ENCODE peak calls at places on chromosomes 5 and 9, in ten cellular contexts. B is stomach, X is GM10248, C is CD14-positive monocyte, E is spleen, S is mucosa of descending colon, A is fibroblast of mammary gland, I is WTC11, O is endodermal cell, Z is A549. P is an unnamed sample.

GRCh38 chr9:107711528-107711927 is 222.0 kb upstream of the KLF4 start:
- DNase-seq in B (no peak), X (no peak), C (no peak), E (no peak), S (peak; percentile 87), A (peak; percentile 96), I (no peak), O (no peak), Z (peak; percentile 45), P (no peak)

GRCh38 chr5:139177809-139178581 is 20.2 kb downstream of the SIL1 start:
- DNase-seq in B (peak; percentile 53), X (peak; percentile 26), C (peak; percentile 50), E (no peak), S (peak; percentile 45), A (peak; percentile 16), I (no peak), O (no peak), Z (no peak), P (no peak)

GRCh38 chr5:10686890-10687289 is 74.1 kb downstream of the DAP start:
- DNase-seq in B (no peak), X (no peak), C (no peak), E (no peak), S (no peak), A (no peak), I (no peak), O (no peak), Z (no peak), P (no peak)

GRCh38 chr9:95087659-95088242 is 229.8 kb downstream of the FANCC start:
- DNase-seq in B (peak; percentile 67), X (no peak), C (no peak), E (peak; percentile 55), S (peak; percentile 61), A (no peak), I (no peak), O (no peak), Z (peak; percentile 42), P (no peak)

GRCh38 chr9:89781838-89782237 is 177.0 kb downstream of the GADD45G start:
- DNase-seq in B (no peak), X (peak; percentile 32), C (peak; percentile 71), E (no peak), S (no peak), A (peak; percentile 26), I (no peak), O (peak; percentile 14), Z (no peak), P (no peak)

GRCh38 chr9:115300896-115301295 is 182.9 kb upstream of the TNC start:
- DNase-seq in B (no peak), X (no peak), C (no peak), E (no peak), S (no peak), A (peak; percentile 76), I (no peak), O (no peak), Z (no peak), P (no peak)

GRCh38 chr5:73218552-73219171 is 45.7 kb downstream of the TMEM174 start:
- DNase-seq in B (no peak), X (no peak), C (no peak), E (no peak), S (no peak), A (peak; percentile 57), I (no peak), O (peak; percentile 44), Z (peak; percentile 44), P (no peak)

GRCh38 chr5:25568989-25569625 is 924.3 kb upstream of the CDH10 start:
- DNase-seq in B (no peak), X (no peak), C (no peak), E (no peak), S (no peak), A (no peak), I (no peak), O (no peak), Z (no peak), P (no peak)

GRCh38 chr5:147763791-147764525 is 18.6 kb downstream of the JAKMIP2 start:
- DNase-seq in B (no peak), X (no peak), C (no peak), E (no peak), S (no peak), A (peak; percentile 11), I (no peak), O (no peak), Z (no peak), P (no peak)

GRCh38 chr5:7773178-7773577 is 77.8 kb downstream of the CFAP90 start:
- DNase-seq in B (no peak), X (no peak), C (no peak), E (no peak), S (no peak), A (no peak), I (no peak), O (no peak), Z (no peak), P (no peak)

GRCh38 chr5:110852053-110852452 is 113.2 kb downstream of the SLC25A46 start:
- DNase-seq in B (no peak), X (no peak), C (no peak), E (no peak), S (no peak), A (no peak), I (no peak), O (no peak), Z (no peak), P (no peak)

GRCh38 chr5:8470489-8470888 is 601.5 kb downstream of the MTRR start:
- DNase-seq in B (no peak), X (no peak), C (no peak), E (no peak), S (no peak), A (no peak), I (no peak), O (no peak), Z (no peak), P (no peak)

GRCh38 chr5:143063175-143063970 is 293.2 kb downstream of the ARHGAP26 start:
- DNase-seq in B (no peak), X (no peak), C (no peak), E (no peak), S (peak; percentile 35), A (peak; percentile 74), I (no peak), O (no peak), Z (no peak), P (no peak)

DNA sequence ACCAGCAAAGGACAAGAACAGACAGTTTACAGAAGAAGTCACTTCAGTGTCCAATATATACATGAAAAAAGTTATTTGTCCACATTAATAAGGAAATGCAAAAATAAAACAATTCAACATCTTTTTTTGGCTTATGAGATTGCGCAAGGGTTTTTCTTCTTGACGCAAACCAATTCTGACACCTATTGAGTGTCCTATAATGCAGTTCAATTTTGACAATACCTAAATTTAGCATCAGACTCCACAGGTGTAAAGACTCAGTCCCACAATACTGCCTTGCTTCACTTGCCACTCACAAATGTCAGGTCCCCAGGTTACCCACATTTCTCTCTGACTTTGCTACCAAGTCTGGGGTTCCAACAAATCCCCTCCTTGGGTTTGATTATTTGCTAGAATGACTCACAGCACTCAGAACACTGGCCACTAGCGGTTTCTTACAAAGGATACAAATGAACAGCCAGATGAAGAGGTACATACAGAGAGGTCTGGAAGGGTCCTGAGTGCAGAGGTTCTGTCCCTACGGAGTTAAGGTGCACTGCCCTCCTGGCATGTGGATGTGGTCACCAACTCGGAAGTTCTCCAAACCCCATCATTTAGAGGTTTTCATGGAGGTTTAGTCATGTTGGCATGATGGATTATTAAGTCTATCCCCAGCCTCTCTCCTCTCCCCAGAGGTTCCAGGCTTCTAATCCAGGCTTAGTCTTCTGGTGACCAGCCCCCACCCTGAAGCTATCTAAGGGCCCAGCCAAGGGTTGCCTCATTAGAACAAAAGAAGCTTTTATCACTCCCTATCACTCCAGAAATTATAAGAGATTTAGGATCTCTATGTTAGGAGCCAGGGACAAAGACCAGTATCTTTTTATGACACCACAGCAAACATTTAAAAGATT is 27.0 kb upstream of the SLC22A5 start:
- DNase-seq in B (no peak), X (no peak), C (no peak), E (no peak), S (no peak), A (no peak), I (no peak), O (no peak), Z (no peak), P (no peak)
- TF ChIP-seq CTCF in B (no peak), X (no peak), C (no peak), E (no peak), S (no peak), A (no peak), I (no peak), O (no peak), Z (no peak), P (no peak)

GRCh38 chr9:135989157-135989556 is 28.0 kb upstream of the UBAC1 start:
- DNase-seq in B (no peak), X (no peak), C (no peak), E (no peak), S (no peak), A (no peak), I (no peak), O (no peak), Z (no peak), P (no peak)
- TF ChIP-seq CTCF in B (no peak), X (no peak), C (no peak), E (no peak), S (no peak), A (no peak), I (no peak), O (peak; percentile 36), Z (no peak), P (no peak)

DNA sequence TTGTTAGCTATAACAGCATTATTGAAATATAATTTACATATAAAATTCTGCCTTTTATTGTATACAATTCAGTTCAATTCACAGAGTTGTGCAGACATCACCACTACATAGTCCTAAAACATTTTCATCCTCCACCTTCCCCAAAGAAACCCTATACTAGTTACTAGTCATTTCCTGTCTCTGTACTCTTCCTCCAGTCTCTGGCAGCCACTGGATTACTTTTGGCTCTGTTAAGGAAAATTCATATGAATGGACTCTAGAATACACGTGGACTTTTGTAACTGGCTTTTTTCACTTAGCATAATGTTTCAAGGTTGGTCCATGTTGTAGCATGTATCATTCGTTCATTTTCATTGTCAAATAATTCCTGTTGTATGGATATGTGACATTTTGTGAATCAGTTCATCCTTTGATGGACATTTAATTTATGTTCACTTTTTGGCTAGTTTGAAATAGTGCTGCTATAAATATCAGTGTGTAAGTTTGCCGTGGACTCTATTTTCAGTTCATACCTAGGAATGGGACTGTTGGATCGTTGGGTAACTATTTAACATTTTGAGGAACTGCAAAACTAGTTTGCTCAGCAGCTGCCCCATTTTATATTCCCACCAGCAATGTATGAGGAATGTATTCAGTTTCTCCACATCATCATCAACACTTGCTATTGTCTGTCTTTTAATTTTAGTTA is 9.7 kb downstream of the ICE1 start:
- DNase-seq in B (no peak), X (no peak), C (no peak), E (no peak), S (no peak), A (peak; percentile 80), I (no peak), O (no peak), Z (no peak), P (no peak)
- TF ChIP-seq CTCF in B (no peak), X (no peak), C (no peak), E (no peak), S (no peak), A (no peak), I (no peak), O (no peak), Z (no peak), P (no peak)

DNA sequence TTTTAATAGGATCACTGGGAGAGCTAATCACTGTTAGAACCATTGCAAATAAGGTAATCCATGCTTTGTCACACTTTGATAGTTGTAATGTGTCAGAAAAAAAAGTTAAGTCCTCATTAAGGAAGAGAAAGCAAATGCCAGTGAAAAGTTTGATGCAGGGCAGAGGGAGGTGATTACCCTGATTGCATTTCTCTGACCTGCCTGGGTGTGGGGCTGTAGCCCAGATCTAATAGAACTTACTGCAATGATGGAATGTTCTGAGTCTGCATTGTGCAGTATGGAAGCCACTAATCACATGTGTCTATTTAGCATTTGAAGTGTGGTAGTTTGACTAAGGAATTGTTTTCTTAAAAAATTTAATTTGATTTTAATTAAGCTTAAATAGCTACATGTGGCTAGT is 202.7 kb downstream of the ATP10B start:
- DNase-seq in B (no peak), X (no peak), C (no peak), E (no peak), S (no peak), A (no peak), I (peak; percentile 35), O (peak; percentile 73), Z (no peak), P (no peak)
- TF ChIP-seq CTCF in B (no peak), X (peak; percentile 39), C (peak; percentile 35), E (no peak), S (no peak), A (peak; percentile 2), I (peak; percentile 43), O (peak; percentile 76), Z (no peak), P (peak; percentile 28)